ENCODE peak calls at places on chromosomes 3 and 15, in eight cellular contexts. C is astrocyte of the spinal cord, S is coronary artery, M is upper lobe of right lung, D is neural crest cell, X is breast epithelium, E is cardiac muscle cell, A is GM20000. Q is an unnamed sample.

GRCh38 chr3:64584193-64584592 is 103.6 kb downstream of the ADAMTS9 start:
- DNase-seq in D (no peak), S (no peak), X (no peak), A (no peak), E (peak; percentile 72), C (no peak), M (no peak), Q (no peak)

GRCh38 chr3:96776818-96777217 is 37.6 kb upstream of the EPHA6 start:
- DNase-seq in S (no peak), E (no peak), X (no peak), M (peak; percentile 63), C (no peak), A (no peak), D (no peak), Q (no peak)

GRCh38 chr3:114035146-114035545 is 21.2 kb downstream of the CCDC191 start:
- DNase-seq in E (no peak), A (no peak), X (no peak), M (no peak), S (no peak), D (no peak), C (no peak), Q (peak; percentile 2)

GRCh38 chr3:36381311-36381956 is 1.1 kb downstream of the STAC start:
- DNase-seq in E (no peak), S (no peak), M (no peak), X (no peak), C (peak; percentile 12), D (no peak), A (no peak), Q (no peak)

GRCh38 chr3:58063424-58063823 is 55.2 kb downstream of the FLNB start:
- DNase-seq in S (no peak), D (no peak), E (peak; percentile 88), A (no peak), M (no peak), C (peak; percentile 92), X (peak; percentile 63), Q (peak; percentile 63)

GRCh38 chr15:75810874-75811498 is 32.3 kb upstream of the UBE2Q2 start:
- DNase-seq in S (no peak), C (no peak), M (no peak), D (no peak), E (no peak), X (no peak), A (no peak), Q (peak; percentile 85)

GRCh38 chr3:170517251-170517945 is 68.5 kb downstream of the SLC7A14 start:
- DNase-seq in E (no peak), C (no peak), X (no peak), S (no peak), M (no peak), D (no peak), A (no peak), Q (peak; percentile 51)

GRCh38 chr15:64948916-64949315 is 37.2 kb downstream of the ANKDD1A start:
- DNase-seq in M (no peak), D (no peak), A (no peak), X (no peak), E (no peak), C (no peak), S (no peak), Q (no peak)

GRCh38 chr15:92118162-92118935 is 264.8 kb downstream of the SLCO3A1 start:
- DNase-seq in E (peak; percentile 11), A (no peak), C (peak; percentile 22), X (no peak), D (no peak), M (no peak), S (no peak), Q (peak; percentile 39)

GRCh38 chr15:36579792-36580431 is 486 bp downstream of the CDIN1 start:
- DNase-seq in M (no peak), D (no peak), A (no peak), X (no peak), E (no peak), C (no peak), S (no peak), Q (peak; percentile 34)

GRCh38 chr15:37107071-37107753 is 6.9 kb upstream of the MEIS2 start:
- DNase-seq in X (no peak), S (no peak), D (no peak), M (no peak), C (no peak), E (peak; percentile 73), A (no peak), Q (no peak)

GRCh38 chr3:20054549-20054987 is 14.3 kb downstream of the KAT2B start:
- DNase-seq in S (no peak), X (peak; percentile 80), M (no peak), D (no peak), A (peak; percentile 21), C (peak; percentile 77), E (peak; percentile 72), Q (peak; percentile 100)

GRCh38 chr15:91853968-91854943 is 748 bp downstream of the SLCO3A1 start:
- DNase-seq in X (peak; percentile 41), A (peak; percentile 47), E (peak; percentile 39), D (peak; percentile 35), M (peak; percentile 84), C (peak; percentile 10), S (peak; percentile 79), Q (peak; percentile 39)

GRCh38 chr15:93052090-93052892 is 36.7 kb downstream of the RGMA start:
- DNase-seq in A (no peak), S (no peak), D (no peak), C (no peak), E (no peak), M (no peak), X (no peak), Q (no peak)

GRCh38 chr3:142647856-142648255 is 51.7 kb downstream of the PLS1 start:
- DNase-seq in X (no peak), A (no peak), D (no peak), S (no peak), E (no peak), C (peak; percentile 58), M (no peak), Q (peak; percentile 91)

GRCh38 chr3:12483364-12483763 is 916 bp upstream of the TSEN2 start:
- DNase-seq in D (no peak), X (no peak), C (no peak), M (no peak), S (no peak), E (peak; percentile 50), A (no peak), Q (peak; percentile 15)

GRCh38 chr3:108153451-108153981 is 62.7 kb upstream of the CD47 start:
- DNase-seq in C (peak; percentile 69), A (peak; percentile 53), D (peak; percentile 7), M (no peak), E (peak; percentile 81), X (no peak), S (no peak), Q (peak; percentile 80)

GRCh38 chr15:69951511-69952209 is 146.1 kb downstream of the TLE3 start:
- DNase-seq in E (no peak), S (no peak), M (no peak), A (no peak), X (no peak), C (no peak), D (no peak), Q (no peak)
- TF ChIP-seq CTCF in E (no peak), S (no peak), M (no peak), A (no peak), X (no peak), C (no peak), D (no peak), Q (no peak)

GRCh38 chr15:45314960-45315359 is 62.9 kb downstream of the SLC28A2 start:
- DNase-seq in S (no peak), A (no peak), D (peak; percentile 9), E (peak; percentile 47), X (no peak), M (no peak), C (no peak), Q (peak; percentile 30)
- TF ChIP-seq CTCF in S (no peak), A (no peak), D (peak; percentile 51), E (peak; percentile 13), X (no peak), M (peak; percentile 7), C (no peak), Q (no peak)

DNA sequence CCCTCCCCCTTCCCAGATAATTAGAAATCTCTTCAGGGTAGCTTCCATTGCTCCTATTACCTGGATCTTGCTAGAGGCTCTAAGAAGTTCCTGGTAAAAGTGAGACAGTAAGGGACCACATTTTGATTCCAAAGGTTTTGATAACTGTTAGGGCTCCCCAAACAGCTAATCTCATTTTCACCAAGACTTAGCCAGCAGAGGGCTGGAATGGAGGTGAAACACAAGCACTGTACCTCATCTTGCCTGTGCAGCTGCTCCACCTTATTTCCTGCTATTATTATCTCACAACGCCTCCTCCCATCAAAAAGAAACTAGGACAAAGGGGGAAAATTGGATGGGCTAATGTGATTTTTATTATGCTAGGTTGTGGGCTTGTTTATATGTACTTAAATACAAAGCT is 7.3 kb downstream of the SETD5 start:
- DNase-seq in E (no peak), X (no peak), A (no peak), C (no peak), M (no peak), D (no peak), S (no peak), Q (peak; percentile 53)
- TF ChIP-seq CTCF in E (no peak), X (no peak), A (no peak), C (no peak), M (no peak), D (peak; percentile 19), S (no peak), Q (peak; percentile 44)

GRCh38 chr15:84023636-84024035 is 211.9 kb upstream of the GOLGA6L4 start:
- DNase-seq in C (no peak), S (no peak), M (no peak), A (peak; percentile 32), D (peak; percentile 21), E (peak; percentile 64), X (no peak), Q (peak; percentile 54)
- TF ChIP-seq CTCF in C (peak; percentile 45), S (peak; percentile 12), M (peak; percentile 55), A (peak; percentile 66), D (peak; percentile 65), E (peak; percentile 63), X (peak; percentile 31), Q (peak; percentile 69)

GRCh38 chr3:43279532-43279931 is 6.8 kb upstream of the SNRK start:
- DNase-seq in C (no peak), M (no peak), S (no peak), X (no peak), E (no peak), D (no peak), A (no peak), Q (no peak)

GRCh38 chr3:43285644-43286043 is 696 bp upstream of the SNRK start:
- DNase-seq in E (no peak), M (no peak), C (no peak), A (no peak), S (no peak), D (no peak), X (peak; percentile 20), Q (no peak)

GRCh38 chr3:43286115-43286885 is at the start of gene SNRK:
- DNase-seq in S (peak; percentile 87), M (peak; percentile 95), A (peak; percentile 98), X (peak; percentile 75), D (peak; percentile 91), E (peak; percentile 80), C (peak; percentile 71), Q (peak; percentile 86)

GRCh38 chr3:43279082-43279481 is 7.3 kb upstream of the SNRK start:
- DNase-seq in M (no peak), C (no peak), D (no peak), A (no peak), S (no peak), X (no peak), E (no peak), Q (peak; percentile 16)

GRCh38 chr3:43281020-43281419 is 5.3 kb upstream of the SNRK start:
- DNase-seq in S (no peak), X (no peak), E (no peak), A (no peak), C (no peak), D (no peak), M (no peak), Q (no peak)
- TF ChIP-seq CTCF in S (no peak), X (no peak), E (no peak), A (no peak), C (no peak), D (no peak), M (no peak), Q (no peak)